ENCODE peak calls at places on chromosome 21, in nine cellular contexts. I is stimulated activated CD4-positive, alpha-beta T cell treated with anti-CD3 and anti-CD28 coated beads, Interleukin-1b, Interleukin-23, amount 100 ng/mL, for 24 hours; V is activated CD8-positive, alpha-beta T cell treated with anti-CD3 and anti-CD28 coated beads, Interleukin-2, amount 10 ng/mL, durations not matched to agents 7 days and 5 days; J is WERI-Rb-1; R is NCI-H524 treated with DMSO at 0.1 percent for 48 hours; O is anterior cingulate cortex; D is skeletal muscle cell; W is T-cell; Q is T-helper 2 cell treated with Interferon-gamma antibody and Interleukin-4, amounts not matched to agents 5 μg/mL and 100 μg/mL, for 36 hours. T is an unnamed sample.

GRCh38 chr21:44872568-44873355 is 728 bp downstream of the PTTG1IP start:
- DNase-seq in O (no peak), Q (peak; percentile 21), J (peak; percentile 40), D (no peak), I (no peak), R (no peak), W (no peak), V (peak; percentile 48), T (peak; percentile 69)

GRCh38 chr21:46159390-46159789 is 4.0 kb upstream of the FTCD start:
- DNase-seq in I (no peak), R (no peak), V (no peak), J (peak; percentile 6), D (no peak), O (no peak), Q (no peak), W (no peak), T (peak; percentile 43)

GRCh38 chr21:28899744-28900143 is 92.9 kb downstream of the LTN1 start:
- DNase-seq in R (no peak), J (no peak), Q (no peak), O (no peak), W (no peak), D (peak; percentile 24), I (no peak), V (no peak), T (no peak)

GRCh38 chr21:27734146-27734545 is 767.3 kb upstream of the ADAMTS5 start:
- DNase-seq in I (no peak), V (no peak), R (no peak), J (no peak), Q (no peak), W (no peak), O (no peak), D (peak; percentile 36), T (no peak)

GRCh38 chr21:33067457-33067856 is 2.5 kb upstream of the OLIG1 start:
- DNase-seq in D (no peak), O (no peak), W (no peak), Q (no peak), R (no peak), J (no peak), I (no peak), V (no peak), T (no peak)

GRCh38 chr21:16243396-16243795 is 513.6 kb downstream of the USP25 start:
- DNase-seq in W (no peak), R (no peak), O (no peak), D (no peak), J (no peak), Q (no peak), V (no peak), I (no peak), T (no peak)

GRCh38 chr21:27269646-27270045 is 302.8 kb upstream of the ADAMTS5 start:
- DNase-seq in V (no peak), Q (no peak), I (no peak), D (peak; percentile 83), W (no peak), R (no peak), O (no peak), J (no peak), T (no peak)

GRCh38 chr21:33789697-33790096 is 125.9 kb downstream of the ATP5PO start:
- DNase-seq in R (no peak), D (peak; percentile 38), I (no peak), V (no peak), W (no peak), Q (no peak), J (no peak), O (no peak), T (no peak)

GRCh38 chr21:46662367-46662654 is 26.8 kb downstream of the PRMT2 start:
- DNase-seq in Q (no peak), O (no peak), W (no peak), D (no peak), R (no peak), I (no peak), J (no peak), V (no peak), T (no peak)

GRCh38 chr21:34536820-34537219 is 24.8 kb upstream of the KCNE1 start:
- DNase-seq in Q (no peak), V (no peak), D (no peak), O (no peak), J (no peak), W (no peak), I (no peak), R (no peak), T (no peak)

GRCh38 chr21:21029159-21029558 is 30.9 kb downstream of the NCAM2 start:
- DNase-seq in Q (no peak), R (no peak), V (no peak), J (no peak), O (no peak), W (no peak), D (peak; percentile 21), I (no peak), T (no peak)